ENCODE peak calls at places on chromosomes 4 and X, in four cellular contexts. One of them, this sample, is unnamed.

GRCh38 chr4:16530688-16531635 is 304.7 kb upstream of the TAPT1 start:
- DNase-seq in fibroblast of lung: peak; percentile 62
- DNase-seq in pancreas: no peak
- DNase-seq in CD8-positive, alpha-beta memory T cell: no peak
- DNase-seq in this sample: peak; percentile 34

GRCh38 chr4:67810011-67810410 is 55.8 kb upstream of the GNRHR start:
- DNase-seq in pancreas: no peak
- DNase-seq in fibroblast of lung: no peak
- DNase-seq in CD8-positive, alpha-beta memory T cell: no peak
- DNase-seq in this sample: no peak

GRCh38 chrX:81996166-81996565 is 794.3 kb downstream of the SH3BGRL start:
- DNase-seq in pancreas: no peak
- DNase-seq in CD8-positive, alpha-beta memory T cell: no peak
- DNase-seq in fibroblast of lung: no peak
- DNase-seq in this sample: no peak

GRCh38 chr4:94525993-94526740 is 74.4 kb downstream of the PDLIM5 start:
- DNase-seq in CD8-positive, alpha-beta memory T cell: no peak
- DNase-seq in pancreas: no peak
- DNase-seq in fibroblast of lung: peak; percentile 66
- DNase-seq in this sample: no peak

GRCh38 chrX:11781734-11782370 is 23.8 kb downstream of the MSL3 start:
- DNase-seq in fibroblast of lung: no peak
- DNase-seq in CD8-positive, alpha-beta memory T cell: no peak
- DNase-seq in pancreas: no peak
- DNase-seq in this sample: no peak

GRCh38 chr4:84496356-84497219 is 2.5 kb downstream of the NKX6-1 start:
- DNase-seq in fibroblast of lung: no peak
- DNase-seq in CD8-positive, alpha-beta memory T cell: no peak
- DNase-seq in pancreas: peak; percentile 84
- DNase-seq in this sample: no peak

GRCh38 chr4:76799139-76799538 is 98.8 kb downstream of the SOWAHB start:
- DNase-seq in fibroblast of lung: no peak
- DNase-seq in CD8-positive, alpha-beta memory T cell: no peak
- DNase-seq in pancreas: no peak
- DNase-seq in this sample: no peak

GRCh38 chrX:41664307-41665299 is 24.2 kb upstream of the GPR34 start:
- DNase-seq in pancreas: no peak
- DNase-seq in fibroblast of lung: no peak
- DNase-seq in CD8-positive, alpha-beta memory T cell: no peak
- DNase-seq in this sample: no peak

GRCh38 chrX:38774249-38774648 is 27.0 kb upstream of the MID1IP1 start:
- DNase-seq in pancreas: no peak
- DNase-seq in fibroblast of lung: no peak
- DNase-seq in CD8-positive, alpha-beta memory T cell: no peak
- DNase-seq in this sample: no peak

GRCh38 chr4:159103406-159104131 is 690 bp downstream of the RAPGEF2 start:
- DNase-seq in fibroblast of lung: peak; percentile 45
- DNase-seq in CD8-positive, alpha-beta memory T cell: peak; percentile 52
- DNase-seq in pancreas: peak; percentile 84
- DNase-seq in this sample: no peak

GRCh38 chr4:52983563-52984303 is 121.6 kb downstream of the RASL11B start:
- DNase-seq in pancreas: no peak
- DNase-seq in CD8-positive, alpha-beta memory T cell: peak; percentile 8
- DNase-seq in fibroblast of lung: peak; percentile 76
- DNase-seq in this sample: no peak

GRCh38 chr4:48960988-48961635 is 25.0 kb upstream of the CWH43 start:
- DNase-seq in CD8-positive, alpha-beta memory T cell: no peak
- DNase-seq in fibroblast of lung: no peak
- DNase-seq in pancreas: no peak
- DNase-seq in this sample: no peak

GRCh38 chr4:99821918-99822503 is 5.4 kb downstream of the DAPP1 start:
- DNase-seq in pancreas: no peak
- DNase-seq in fibroblast of lung: no peak
- DNase-seq in CD8-positive, alpha-beta memory T cell: no peak
- DNase-seq in this sample: no peak

GRCh38 chr4:89055157-89056080 is 1.6 kb downstream of the FAM13A start:
- DNase-seq in fibroblast of lung: peak; percentile 8
- DNase-seq in pancreas: no peak
- DNase-seq in CD8-positive, alpha-beta memory T cell: no peak
- DNase-seq in this sample: no peak

GRCh38 chrX:110944793-110945466 is 149.3 kb upstream of the CHRDL1 start:
- DNase-seq in pancreas: peak; percentile 70
- DNase-seq in CD8-positive, alpha-beta memory T cell: no peak
- DNase-seq in fibroblast of lung: no peak
- DNase-seq in this sample: no peak

GRCh38 chr4:68451246-68452211 is 4.3 kb downstream of the TMPRSS11E start:
- DNase-seq in pancreas: no peak
- DNase-seq in fibroblast of lung: no peak
- DNase-seq in CD8-positive, alpha-beta memory T cell: no peak
- DNase-seq in this sample: no peak

GRCh38 chrX:111728096-111728495 is 47.1 kb downstream of the ALG13 start:
- DNase-seq in CD8-positive, alpha-beta memory T cell: no peak
- DNase-seq in fibroblast of lung: no peak
- DNase-seq in pancreas: no peak
- DNase-seq in this sample: no peak

GRCh38 chrX:70231666-70232065 is 2.8 kb upstream of the AWAT1 start:
- DNase-seq in fibroblast of lung: no peak
- DNase-seq in CD8-positive, alpha-beta memory T cell: no peak
- DNase-seq in pancreas: no peak
- DNase-seq in this sample: no peak

GRCh38 chr4:144449623-144450022 is 196.3 kb upstream of the HHIP start:
- DNase-seq in fibroblast of lung: peak; percentile 67
- DNase-seq in CD8-positive, alpha-beta memory T cell: no peak
- DNase-seq in pancreas: no peak
- DNase-seq in this sample: no peak

GRCh38 chr4:81116571-81116970 is 86.1 kb downstream of the BMP3 start:
- DNase-seq in fibroblast of lung: no peak
- DNase-seq in CD8-positive, alpha-beta memory T cell: no peak
- DNase-seq in pancreas: no peak
- DNase-seq in this sample: no peak

GRCh38 chr4:152983774-152984411 is 47.8 kb downstream of the FHDC1 start:
- DNase-seq in pancreas: no peak
- DNase-seq in fibroblast of lung: peak; percentile 21
- DNase-seq in CD8-positive, alpha-beta memory T cell: no peak
- DNase-seq in this sample: no peak

GRCh38 chr4:73615613-73616012 is 4.6 kb downstream of the RASSF6 start:
- DNase-seq in CD8-positive, alpha-beta memory T cell: no peak
- DNase-seq in pancreas: no peak
- DNase-seq in fibroblast of lung: no peak
- DNase-seq in this sample: no peak

DNA sequence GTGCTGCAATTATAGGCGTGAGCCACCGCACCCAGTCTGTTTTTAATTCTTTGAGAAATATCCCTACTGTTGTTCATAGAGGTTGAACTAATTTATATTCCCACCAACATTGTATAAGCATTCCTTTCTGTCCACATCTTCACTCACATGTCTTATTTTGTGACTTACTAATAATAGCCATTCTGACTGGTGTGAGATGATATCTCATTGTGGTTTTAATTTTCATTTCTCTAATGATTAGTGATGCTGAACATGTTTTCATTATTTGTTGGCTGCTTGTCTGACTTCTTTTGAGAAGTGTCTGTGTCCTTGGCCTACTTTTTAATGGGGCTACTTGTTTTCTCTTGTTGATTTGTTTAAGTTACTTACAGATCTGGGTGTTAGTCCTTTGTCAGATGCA is 310.9 kb upstream of the MAOA start:
- DNase-seq in pancreas: no peak
- DNase-seq in CD8-positive, alpha-beta memory T cell: no peak
- DNase-seq in fibroblast of lung: no peak
- DNase-seq in this sample: no peak
- H3K4me3 ChIP-seq in pancreas: no peak overlapping the region
- H3K4me3 ChIP-seq in CD8-positive, alpha-beta memory T cell: no peak overlapping the region
- H3K4me3 ChIP-seq in fibroblast of lung: no peak overlapping the region
- H3K4me3 ChIP-seq in this sample: no peak overlapping the region

GRCh38 chr4:71568131-71568530 is 215.7 kb downstream of the GC start:
- DNase-seq in CD8-positive, alpha-beta memory T cell: no peak
- DNase-seq in fibroblast of lung: no peak
- DNase-seq in pancreas: no peak
- DNase-seq in this sample: no peak
- H3K4me3 ChIP-seq in CD8-positive, alpha-beta memory T cell: no peak overlapping the region
- H3K4me3 ChIP-seq in fibroblast of lung: no peak overlapping the region
- H3K4me3 ChIP-seq in pancreas: no peak overlapping the region
- H3K4me3 ChIP-seq in this sample: no peak overlapping the region

GRCh38 chrX:14872851-14873675 is at the start of the genes FANCB and MOSPD2:
- DNase-seq in fibroblast of lung: peak; percentile 93
- DNase-seq in CD8-positive, alpha-beta memory T cell: peak; percentile 94
- DNase-seq in pancreas: peak; percentile 95
- DNase-seq in this sample: peak; percentile 74
- H3K4me3 ChIP-seq in fibroblast of lung: peak within 1 kb of the TSS; percentile 85
- H3K4me3 ChIP-seq in CD8-positive, alpha-beta memory T cell: peak within 1 kb of the TSS; percentile 80
- H3K4me3 ChIP-seq in pancreas: peak within 1 kb of the TSS; percentile 58
- H3K4me3 ChIP-seq in this sample: peak within 1 kb of the TSS; percentile 85

GRCh38 chr4:2083826-2084160 is 24.7 kb downstream of the NAT8L start:
- DNase-seq in pancreas: no peak
- DNase-seq in CD8-positive, alpha-beta memory T cell: no peak
- DNase-seq in fibroblast of lung: no peak
- DNase-seq in this sample: no peak
- H3K4me3 ChIP-seq in pancreas: no peak overlapping the region
- H3K4me3 ChIP-seq in CD8-positive, alpha-beta memory T cell: no peak overlapping the region
- H3K4me3 ChIP-seq in fibroblast of lung: no peak overlapping the region
- H3K4me3 ChIP-seq in this sample: no peak overlapping the region

DNA sequence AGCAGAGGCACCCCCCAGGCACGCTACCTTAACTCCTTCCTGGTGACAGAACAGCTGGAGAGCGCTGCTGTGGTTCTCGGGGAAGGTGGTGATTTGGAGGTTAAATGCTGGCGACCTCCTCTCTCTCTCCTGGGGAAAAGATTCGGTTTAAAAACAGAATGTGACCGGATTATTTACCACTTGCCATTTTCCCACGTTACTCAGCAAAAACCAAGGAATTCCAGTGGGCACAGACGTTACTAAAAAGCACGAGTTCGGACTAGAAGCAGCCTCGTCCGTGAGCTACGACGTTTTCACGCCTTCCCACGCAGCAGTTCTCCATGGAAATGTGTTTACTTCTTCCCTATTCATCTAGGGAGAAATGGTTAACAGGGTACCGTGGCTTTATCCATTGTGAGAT is 32.3 kb upstream of the C4orf50 start:
- DNase-seq in fibroblast of lung: no peak
- DNase-seq in pancreas: no peak
- DNase-seq in CD8-positive, alpha-beta memory T cell: no peak
- DNase-seq in this sample: peak; percentile 4
- H3K4me3 ChIP-seq in fibroblast of lung: no peak overlapping the region
- H3K4me3 ChIP-seq in pancreas: no peak overlapping the region
- H3K4me3 ChIP-seq in CD8-positive, alpha-beta memory T cell: no peak overlapping the region
- H3K4me3 ChIP-seq in this sample: no peak overlapping the region

DNA sequence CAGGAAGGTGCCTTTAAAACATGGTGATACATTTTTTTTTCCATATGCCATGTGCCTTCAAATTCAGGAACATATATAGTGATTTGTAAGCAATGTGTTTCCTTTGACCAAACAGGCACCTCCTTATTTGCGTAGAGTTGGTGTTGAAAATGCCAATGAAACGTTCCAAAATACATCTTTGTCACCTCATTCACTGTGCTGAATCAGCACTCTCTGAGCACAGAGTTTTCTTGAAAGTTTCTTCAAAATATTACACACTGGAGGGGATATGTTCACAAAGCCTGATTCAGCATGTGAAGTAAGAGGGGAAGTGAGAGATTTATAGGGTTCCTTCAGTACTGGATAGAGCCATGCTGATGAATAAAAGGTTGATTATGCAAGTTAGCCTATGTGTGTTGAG is 85.7 kb upstream of the PRR32 start:
- DNase-seq in pancreas: no peak
- DNase-seq in CD8-positive, alpha-beta memory T cell: no peak
- DNase-seq in fibroblast of lung: no peak
- DNase-seq in this sample: no peak
- H3K4me3 ChIP-seq in pancreas: no peak overlapping the region
- H3K4me3 ChIP-seq in CD8-positive, alpha-beta memory T cell: no peak overlapping the region
- H3K4me3 ChIP-seq in fibroblast of lung: no peak overlapping the region
- H3K4me3 ChIP-seq in this sample: no peak overlapping the region

This sample was measured in retinal pigment epithelial cell.